ENCODE peak calls at places on chromosome 19, in eight cellular contexts. One of them, this sample, is unnamed.

GRCh38 chr19:40231544-40232424 is 5.3 kb upstream of the CCNP start:
- DNase-seq in Peyer's patch: no peak
- DNase-seq in fibroblast of lung: no peak
- DNase-seq in heart left ventricle: peak
- DNase-seq in ascending aorta: no peak
- DNase-seq in left ventricle myocardium inferior: peak
- DNase-seq in stomach: no peak
- DNase-seq in endodermal cell: peak
- DNase-seq in this sample: no peak

GRCh38 chr19:37654525-37654832 is 786 bp downstream of the ZFP30 start:
- DNase-seq in heart left ventricle: no peak
- DNase-seq in left ventricle myocardium inferior: no peak
- DNase-seq in fibroblast of lung: peak
- DNase-seq in Peyer's patch: no peak
- DNase-seq in stomach: no peak
- DNase-seq in ascending aorta: no peak
- DNase-seq in endodermal cell: no peak
- DNase-seq in this sample: no peak

GRCh38 chr19:8654591-8655339 is 24.3 kb downstream of the NFILZ start:
- DNase-seq in stomach: peak
- DNase-seq in ascending aorta: no peak
- DNase-seq in endodermal cell: peak
- DNase-seq in Peyer's patch: peak
- DNase-seq in fibroblast of lung: peak
- DNase-seq in heart left ventricle: peak
- DNase-seq in left ventricle myocardium inferior: peak
- DNase-seq in this sample: no peak

GRCh38 chr19:16425019-16425418 is 46.8 kb downstream of the EPS15L1 start:
- DNase-seq in endodermal cell: no peak
- DNase-seq in Peyer's patch: no peak
- DNase-seq in stomach: no peak
- DNase-seq in fibroblast of lung: no peak
- DNase-seq in ascending aorta: no peak
- DNase-seq in heart left ventricle: no peak
- DNase-seq in left ventricle myocardium inferior: no peak
- DNase-seq in this sample: no peak

GRCh38 chr19:50555447-50556235 is 12.6 kb downstream of the LRRC4B start:
- DNase-seq in fibroblast of lung: no peak
- DNase-seq in stomach: no peak
- DNase-seq in left ventricle myocardium inferior: peak
- DNase-seq in ascending aorta: no peak
- DNase-seq in endodermal cell: peak
- DNase-seq in Peyer's patch: no peak
- DNase-seq in heart left ventricle: no peak
- DNase-seq in this sample: no peak

GRCh38 chr19:33377586-33378475 is 4.3 kb downstream of the CEBPG start:
- DNase-seq in stomach: no peak
- DNase-seq in Peyer's patch: peak
- DNase-seq in ascending aorta: no peak
- DNase-seq in left ventricle myocardium inferior: no peak
- DNase-seq in heart left ventricle: no peak
- DNase-seq in endodermal cell: peak
- DNase-seq in fibroblast of lung: peak
- DNase-seq in this sample: no peak

GRCh38 chr19:17576758-17577532 is 21.5 kb downstream of the COLGALT1 start:
- DNase-seq in endodermal cell: peak
- DNase-seq in fibroblast of lung: peak
- DNase-seq in heart left ventricle: no peak
- DNase-seq in left ventricle myocardium inferior: no peak
- DNase-seq in ascending aorta: no peak
- DNase-seq in stomach: no peak
- DNase-seq in Peyer's patch: peak
- DNase-seq in this sample: no peak

GRCh38 chr19:33290082-33290815 is 12.1 kb downstream of the CEBPA start:
- DNase-seq in ascending aorta: no peak
- DNase-seq in endodermal cell: no peak
- DNase-seq in fibroblast of lung: no peak
- DNase-seq in Peyer's patch: no peak
- DNase-seq in heart left ventricle: no peak
- DNase-seq in left ventricle myocardium inferior: no peak
- DNase-seq in stomach: no peak
- DNase-seq in this sample: no peak

GRCh38 chr19:39341122-39341719 is 1.0 kb upstream of the SAMD4B start:
- DNase-seq in fibroblast of lung: peak
- DNase-seq in heart left ventricle: peak
- DNase-seq in left ventricle myocardium inferior: peak
- DNase-seq in stomach: peak
- DNase-seq in ascending aorta: no peak
- DNase-seq in endodermal cell: peak
- DNase-seq in Peyer's patch: peak
- DNase-seq in this sample: peak

GRCh38 chr19:13681509-13681908 is 82.8 kb upstream of the MRI1 start:
- DNase-seq in ascending aorta: no peak
- DNase-seq in Peyer's patch: no peak
- DNase-seq in stomach: no peak
- DNase-seq in left ventricle myocardium inferior: no peak
- DNase-seq in heart left ventricle: no peak
- DNase-seq in fibroblast of lung: peak
- DNase-seq in endodermal cell: no peak
- DNase-seq in this sample: no peak
- H3K4me3 ChIP-seq in ascending aorta: no peak
- H3K4me3 ChIP-seq in Peyer's patch: no peak
- H3K4me3 ChIP-seq in stomach: no peak
- H3K4me3 ChIP-seq in left ventricle myocardium inferior: no peak
- H3K4me3 ChIP-seq in heart left ventricle: no peak
- H3K4me3 ChIP-seq in fibroblast of lung: no peak
- H3K4me3 ChIP-seq in endodermal cell: no peak
- H3K4me3 ChIP-seq in this sample: no peak

GRCh38 chr19:1469936-1470863 is 8.8 kb downstream of the C19orf25 start:
- DNase-seq in fibroblast of lung: no peak
- DNase-seq in Peyer's patch: peak
- DNase-seq in left ventricle myocardium inferior: peak
- DNase-seq in endodermal cell: peak
- DNase-seq in heart left ventricle: peak
- DNase-seq in ascending aorta: no peak
- DNase-seq in stomach: peak
- DNase-seq in this sample: no peak
- H3K27ac ChIP-seq in fibroblast of lung: no peak
- H3K27ac ChIP-seq in Peyer's patch: no peak
- H3K27ac ChIP-seq in left ventricle myocardium inferior: peak
- H3K27ac ChIP-seq in endodermal cell: no peak
- H3K27ac ChIP-seq in heart left ventricle: no peak
- H3K27ac ChIP-seq in ascending aorta: no peak
- H3K27ac ChIP-seq in stomach: no peak
- H3K27ac ChIP-seq in this sample: no peak

GRCh38 chr19:10519421-10519820 is 2.2 kb upstream of the S1PR5 start:
- DNase-seq in fibroblast of lung: no peak
- DNase-seq in left ventricle myocardium inferior: no peak
- DNase-seq in heart left ventricle: no peak
- DNase-seq in stomach: no peak
- DNase-seq in ascending aorta: no peak
- DNase-seq in Peyer's patch: no peak
- DNase-seq in endodermal cell: no peak
- DNase-seq in this sample: no peak

GRCh38 chr19:10518444-10519361 is 1.5 kb upstream of the S1PR5 start:
- DNase-seq in fibroblast of lung: no peak
- DNase-seq in stomach: no peak
- DNase-seq in heart left ventricle: no peak
- DNase-seq in ascending aorta: no peak
- DNase-seq in Peyer's patch: no peak
- DNase-seq in left ventricle myocardium inferior: no peak
- DNase-seq in endodermal cell: peak
- DNase-seq in this sample: no peak

GRCh38 chr19:10516671-10517286 is 468 bp downstream of the S1PR5 start:
- DNase-seq in left ventricle myocardium inferior: no peak
- DNase-seq in endodermal cell: no peak
- DNase-seq in ascending aorta: no peak
- DNase-seq in heart left ventricle: no peak
- DNase-seq in stomach: no peak
- DNase-seq in Peyer's patch: no peak
- DNase-seq in fibroblast of lung: no peak
- DNase-seq in this sample: no peak

GRCh38 chr19:10517361-10517759 is at the start of gene S1PR5:
- DNase-seq in Peyer's patch: no peak
- DNase-seq in left ventricle myocardium inferior: no peak
- DNase-seq in ascending aorta: no peak
- DNase-seq in heart left ventricle: no peak
- DNase-seq in stomach: no peak
- DNase-seq in fibroblast of lung: no peak
- DNase-seq in endodermal cell: peak
- DNase-seq in this sample: no peak

DNA sequence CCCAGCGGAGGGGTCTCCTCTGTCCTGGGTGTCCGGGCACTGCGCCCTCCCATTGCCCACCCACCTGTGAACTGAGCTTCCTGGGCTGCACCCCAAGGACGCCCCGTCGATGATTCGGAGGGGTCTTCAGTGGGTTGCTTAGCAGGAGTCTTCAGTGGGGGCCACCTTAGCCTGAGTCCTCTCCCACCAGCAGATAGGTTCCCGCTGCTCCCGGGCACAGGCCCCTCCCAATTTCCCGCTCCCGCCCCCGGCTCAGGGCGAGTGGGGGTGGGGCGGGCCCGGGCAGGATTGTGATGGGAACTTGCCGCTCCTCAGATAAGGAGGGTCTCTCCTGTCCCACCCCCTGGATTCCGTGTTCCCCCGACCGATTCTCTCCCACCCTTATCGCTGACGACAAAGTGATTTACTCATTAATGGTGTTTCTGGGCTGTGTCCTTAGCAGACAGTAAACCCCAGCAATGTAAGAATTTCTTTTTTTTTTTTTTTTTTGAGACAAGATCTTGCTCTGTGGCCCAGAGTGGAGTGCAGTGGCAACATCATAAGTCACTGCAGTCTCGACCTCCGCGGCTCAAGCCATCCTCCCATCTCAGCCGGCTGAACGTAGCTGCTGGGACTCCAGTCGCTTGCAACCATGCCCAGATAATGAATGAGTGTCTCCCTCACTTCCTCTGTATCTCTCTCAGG is 655 bp upstream of the S1PR5 start:
- DNase-seq in ascending aorta: no peak
- DNase-seq in endodermal cell: peak
- DNase-seq in fibroblast of lung: no peak
- DNase-seq in Peyer's patch: no peak
- DNase-seq in heart left ventricle: no peak
- DNase-seq in stomach: no peak
- DNase-seq in left ventricle myocardium inferior: no peak
- DNase-seq in this sample: no peak
- H3K4me3 ChIP-seq in ascending aorta: peak
- H3K4me3 ChIP-seq in endodermal cell: peak
- H3K4me3 ChIP-seq in fibroblast of lung: no peak
- H3K4me3 ChIP-seq in Peyer's patch: peak
- H3K4me3 ChIP-seq in heart left ventricle: peak
- H3K4me3 ChIP-seq in stomach: peak
- H3K4me3 ChIP-seq in left ventricle myocardium inferior: peak
- H3K4me3 ChIP-seq in this sample: peak

DNA sequence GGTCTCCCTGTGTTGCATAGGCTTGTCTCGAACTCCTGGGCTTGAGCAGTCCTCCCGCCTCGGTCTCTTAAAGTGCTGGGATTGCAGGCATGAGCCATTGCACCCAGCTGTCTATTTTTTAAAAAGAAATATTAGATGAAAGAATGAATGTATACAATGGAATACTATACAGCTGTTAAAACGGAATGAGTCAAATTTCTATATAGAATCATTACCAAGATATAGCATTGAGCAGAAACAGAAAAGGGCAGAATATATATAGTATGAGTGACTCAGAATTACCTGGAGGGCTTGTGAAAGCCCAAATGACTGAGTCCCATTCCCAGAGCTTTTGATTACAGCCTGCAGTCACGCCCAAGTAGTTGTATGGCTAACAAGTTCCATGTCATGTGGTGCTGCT is 4.4 kb downstream of the DACT3 start:
- DNase-seq in left ventricle myocardium inferior: no peak
- DNase-seq in stomach: no peak
- DNase-seq in ascending aorta: no peak
- DNase-seq in endodermal cell: no peak
- DNase-seq in heart left ventricle: no peak
- DNase-seq in fibroblast of lung: no peak
- DNase-seq in Peyer's patch: no peak
- DNase-seq in this sample: no peak
- H3K27ac ChIP-seq in left ventricle myocardium inferior: no peak
- H3K27ac ChIP-seq in stomach: no peak
- H3K27ac ChIP-seq in ascending aorta: peak
- H3K27ac ChIP-seq in endodermal cell: no peak
- H3K27ac ChIP-seq in heart left ventricle: no peak
- H3K27ac ChIP-seq in fibroblast of lung: no peak
- H3K27ac ChIP-seq in Peyer's patch: no peak
- H3K27ac ChIP-seq in this sample: peak

DNA sequence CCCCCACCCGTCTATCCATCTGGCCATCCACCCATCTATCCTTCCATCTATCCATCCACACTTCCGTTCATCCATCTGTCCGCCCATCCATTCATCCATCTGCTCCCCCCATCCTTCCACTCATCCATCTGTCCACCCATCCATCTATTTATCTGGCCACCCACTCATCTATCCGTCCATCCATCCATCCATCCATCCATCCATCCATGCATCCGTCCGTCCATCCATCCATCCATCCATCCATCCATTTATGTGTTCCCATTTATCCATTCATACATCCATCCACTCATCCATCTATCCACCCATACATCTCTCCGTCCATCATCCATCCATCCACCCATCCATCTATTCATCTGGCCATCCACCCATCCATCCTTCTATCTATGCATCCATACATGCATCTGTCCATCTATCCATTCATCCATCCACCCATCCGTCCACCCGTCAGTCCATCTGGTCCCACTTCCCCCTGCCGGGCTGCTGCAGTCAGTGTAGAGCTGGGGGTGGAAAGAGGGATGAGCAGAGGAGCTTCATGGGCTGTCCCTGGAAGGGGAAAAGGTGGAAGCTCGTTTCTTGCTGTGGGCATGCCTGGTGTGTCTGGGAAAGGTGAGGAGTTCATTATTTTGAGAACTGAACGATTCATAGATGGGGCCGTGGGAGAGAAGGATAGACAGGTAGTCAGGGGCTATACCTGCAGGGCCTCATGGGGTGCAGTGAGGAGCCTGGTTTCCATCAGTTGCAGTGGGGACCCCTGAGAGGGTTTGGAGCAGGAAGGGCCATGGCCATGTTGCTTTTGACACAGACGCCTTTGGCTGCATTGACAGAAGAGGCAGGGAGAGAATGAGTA is 842 bp downstream of the HSD11B1L start:
- DNase-seq in ascending aorta: no peak
- DNase-seq in endodermal cell: peak
- DNase-seq in left ventricle myocardium inferior: no peak
- DNase-seq in stomach: no peak
- DNase-seq in Peyer's patch: no peak
- DNase-seq in heart left ventricle: no peak
- DNase-seq in fibroblast of lung: no peak
- DNase-seq in this sample: peak
- H3K4me3 ChIP-seq in ascending aorta: peak
- H3K4me3 ChIP-seq in endodermal cell: peak
- H3K4me3 ChIP-seq in left ventricle myocardium inferior: peak
- H3K4me3 ChIP-seq in stomach: peak
- H3K4me3 ChIP-seq in Peyer's patch: peak
- H3K4me3 ChIP-seq in heart left ventricle: peak
- H3K4me3 ChIP-seq in fibroblast of lung: peak
- H3K4me3 ChIP-seq in this sample: peak

GRCh38 chr19:44774614-44775013 is 3.1 kb upstream of the CBLC start:
- DNase-seq in endodermal cell: no peak
- DNase-seq in ascending aorta: no peak
- DNase-seq in left ventricle myocardium inferior: no peak
- DNase-seq in fibroblast of lung: no peak
- DNase-seq in stomach: no peak
- DNase-seq in heart left ventricle: no peak
- DNase-seq in Peyer's patch: no peak
- DNase-seq in this sample: no peak
- H3K27ac ChIP-seq in endodermal cell: no peak
- H3K27ac ChIP-seq in ascending aorta: no peak
- H3K27ac ChIP-seq in left ventricle myocardium inferior: no peak
- H3K27ac ChIP-seq in fibroblast of lung: peak
- H3K27ac ChIP-seq in stomach: peak
- H3K27ac ChIP-seq in heart left ventricle: no peak
- H3K27ac ChIP-seq in Peyer's patch: no peak
- H3K27ac ChIP-seq in this sample: no peak

GRCh38 chr19:48616041-48616436 is 1.2 kb upstream of the FAM83E start:
- DNase-seq in endodermal cell: no peak
- DNase-seq in ascending aorta: no peak
- DNase-seq in heart left ventricle: no peak
- DNase-seq in Peyer's patch: no peak
- DNase-seq in left ventricle myocardium inferior: no peak
- DNase-seq in fibroblast of lung: no peak
- DNase-seq in stomach: no peak
- DNase-seq in this sample: no peak
- H3K4me3 ChIP-seq in endodermal cell: peak
- H3K4me3 ChIP-seq in ascending aorta: no peak
- H3K4me3 ChIP-seq in heart left ventricle: no peak
- H3K4me3 ChIP-seq in Peyer's patch: no peak
- H3K4me3 ChIP-seq in left ventricle myocardium inferior: no peak
- H3K4me3 ChIP-seq in fibroblast of lung: no peak
- H3K4me3 ChIP-seq in stomach: no peak
- H3K4me3 ChIP-seq in this sample: no peak

This sample was measured in coronary artery.